ENCODE peak calls at places on chromosomes 13 and 19, in eight cellular contexts. One of them, this sample, is unnamed.
A peak's percentile ranks its signal among the peaks of the same experiment; 100 is the strongest.

GRCh38 chr13:43939149-43939548 is 59.4 kb downstream of the LACC1 start:
- DNase-seq in activated T-helper 9 cell treated with anti-CD3 and anti-CD28 coated beads, Interleukin-2, amount 50 U/mL, for 16 hours: no peak
- DNase-seq in DMS 273 treated with DMSO at 0.1 percent for 48 hours: no peak
- DNase-seq in uterus: no peak
- DNase-seq in H7: no peak
- DNase-seq in GM23338: no peak
- DNase-seq in OCI-M1: no peak
- DNase-seq in SJSA1: no peak
- DNase-seq in this sample: no peak

GRCh38 chr13:113981201-113981605 is 7.3 kb upstream of the C13orf46 start:
- DNase-seq in activated T-helper 9 cell treated with anti-CD3 and anti-CD28 coated beads, Interleukin-2, amount 50 U/mL, for 16 hours: no peak
- DNase-seq in DMS 273 treated with DMSO at 0.1 percent for 48 hours: peak; percentile 69
- DNase-seq in uterus: peak; percentile 15
- DNase-seq in H7: no peak
- DNase-seq in GM23338: no peak
- DNase-seq in OCI-M1: no peak
- DNase-seq in SJSA1: peak; percentile 50
- DNase-seq in this sample: no peak

GRCh38 chr19:39479916-39480315 is 722 bp upstream of the TIMM50 start:
- DNase-seq in activated T-helper 9 cell treated with anti-CD3 and anti-CD28 coated beads, Interleukin-2, amount 50 U/mL, for 16 hours: no peak
- DNase-seq in DMS 273 treated with DMSO at 0.1 percent for 48 hours: no peak
- DNase-seq in uterus: no peak
- DNase-seq in H7: no peak
- DNase-seq in GM23338: no peak
- DNase-seq in OCI-M1: peak; percentile 65
- DNase-seq in SJSA1: no peak
- DNase-seq in this sample: no peak

GRCh38 chr13:77720988-77721387 is 23.5 kb downstream of the SLAIN1 start:
- DNase-seq in activated T-helper 9 cell treated with anti-CD3 and anti-CD28 coated beads, Interleukin-2, amount 50 U/mL, for 16 hours: no peak
- DNase-seq in DMS 273 treated with DMSO at 0.1 percent for 48 hours: no peak
- DNase-seq in uterus: no peak
- DNase-seq in H7: no peak
- DNase-seq in GM23338: no peak
- DNase-seq in OCI-M1: no peak
- DNase-seq in SJSA1: no peak
- DNase-seq in this sample: no peak

GRCh38 chr19:28956421-28956820 is 256.5 kb downstream of the UQCRFS1 start:
- DNase-seq in activated T-helper 9 cell treated with anti-CD3 and anti-CD28 coated beads, Interleukin-2, amount 50 U/mL, for 16 hours: no peak
- DNase-seq in DMS 273 treated with DMSO at 0.1 percent for 48 hours: no peak
- DNase-seq in uterus: no peak
- DNase-seq in H7: no peak
- DNase-seq in GM23338: no peak
- DNase-seq in OCI-M1: no peak
- DNase-seq in SJSA1: no peak
- DNase-seq in this sample: no peak

GRCh38 chr13:100881291-100881864 is 206.8 kb upstream of the TMTC4 start:
- DNase-seq in activated T-helper 9 cell treated with anti-CD3 and anti-CD28 coated beads, Interleukin-2, amount 50 U/mL, for 16 hours: no peak
- DNase-seq in DMS 273 treated with DMSO at 0.1 percent for 48 hours: no peak
- DNase-seq in uterus: no peak
- DNase-seq in H7: no peak
- DNase-seq in GM23338: no peak
- DNase-seq in OCI-M1: no peak
- DNase-seq in SJSA1: no peak
- DNase-seq in this sample: no peak

GRCh38 chr13:31320946-31321345 is 121.2 kb downstream of the B3GLCT start:
- DNase-seq in activated T-helper 9 cell treated with anti-CD3 and anti-CD28 coated beads, Interleukin-2, amount 50 U/mL, for 16 hours: no peak
- DNase-seq in DMS 273 treated with DMSO at 0.1 percent for 48 hours: no peak
- DNase-seq in uterus: no peak
- DNase-seq in H7: no peak
- DNase-seq in GM23338: no peak
- DNase-seq in OCI-M1: no peak
- DNase-seq in SJSA1: no peak
- DNase-seq in this sample: no peak

GRCh38 chr19:35903550-35904179 is 1.3 kb downstream of the HCST start:
- DNase-seq in activated T-helper 9 cell treated with anti-CD3 and anti-CD28 coated beads, Interleukin-2, amount 50 U/mL, for 16 hours: peak; percentile 80
- DNase-seq in DMS 273 treated with DMSO at 0.1 percent for 48 hours: no peak
- DNase-seq in uterus: peak; percentile 40
- DNase-seq in H7: peak; percentile 89
- DNase-seq in GM23338: peak; percentile 95
- DNase-seq in OCI-M1: peak; percentile 95
- DNase-seq in SJSA1: peak; percentile 28
- DNase-seq in this sample: peak; percentile 72

GRCh38 chr13:53885997-53886396 is 857.4 kb downstream of the OLFM4 start:
- DNase-seq in activated T-helper 9 cell treated with anti-CD3 and anti-CD28 coated beads, Interleukin-2, amount 50 U/mL, for 16 hours: no peak
- DNase-seq in DMS 273 treated with DMSO at 0.1 percent for 48 hours: no peak
- DNase-seq in uterus: no peak
- DNase-seq in H7: no peak
- DNase-seq in GM23338: no peak
- DNase-seq in OCI-M1: no peak
- DNase-seq in SJSA1: no peak
- DNase-seq in this sample: no peak

GRCh38 chr19:17720487-17720839 is 1.2 kb downstream of the MAP1S start:
- DNase-seq in activated T-helper 9 cell treated with anti-CD3 and anti-CD28 coated beads, Interleukin-2, amount 50 U/mL, for 16 hours: no peak
- DNase-seq in DMS 273 treated with DMSO at 0.1 percent for 48 hours: no peak
- DNase-seq in uterus: no peak
- DNase-seq in H7: no peak
- DNase-seq in GM23338: no peak
- DNase-seq in OCI-M1: no peak
- DNase-seq in SJSA1: no peak
- DNase-seq in this sample: no peak

GRCh38 chr13:102021777-102022176 is 380.1 kb downstream of the FGF14 start:
- DNase-seq in activated T-helper 9 cell treated with anti-CD3 and anti-CD28 coated beads, Interleukin-2, amount 50 U/mL, for 16 hours: no peak
- DNase-seq in DMS 273 treated with DMSO at 0.1 percent for 48 hours: no peak
- DNase-seq in uterus: no peak
- DNase-seq in H7: no peak
- DNase-seq in GM23338: no peak
- DNase-seq in OCI-M1: no peak
- DNase-seq in SJSA1: no peak
- DNase-seq in this sample: no peak

This sample was measured in heart right ventricle.